ENCODE peak calls at places on chromosomes 6 and 20, in nine cellular contexts. T is SK-N-SH, G is fibroblast of lung, U is mesenchymal stem cell, F is endothelial cell of umbilical vein, W is PC-3, L is H1, Z is neural progenitor cell, P is IMR-90. S is an unnamed sample. For H3K27me3, the result is how much of the 10 kb centered on the place peaks cover.

GRCh38 chr20:35264755-35265154 is 13.2 kb downstream of the MMP24OS start:
- DNase-seq in T (no peak), G (peak), U (no peak), F (peak), W (peak), L (no peak), Z (no peak), P (peak), S (peak)

GRCh38 chr6:11043961-11044711 is at the start of gene ELOVL2:
- DNase-seq in T (peak), G (peak), U (peak), F (peak), W (peak), L (no peak), Z (peak), P (peak), S (peak)

GRCh38 chr6:128601060-128601459 is 80.7 kb upstream of the PTPRK start:
- DNase-seq in T (no peak), G (peak), U (peak), F (peak), W (peak), L (no peak), Z (no peak), P (peak), S (no peak)

GRCh38 chr20:57503035-57503658 is 21.8 kb downstream of the CTCFL start:
- DNase-seq in T (no peak), G (no peak), U (no peak), F (no peak), W (no peak), L (no peak), Z (no peak), P (no peak), S (no peak)

GRCh38 chr6:116016846-116017545 is 43.7 kb downstream of the FRK start:
- DNase-seq in T (no peak), G (no peak), U (no peak), F (peak), W (peak), L (no peak), Z (no peak), P (peak), S (no peak)

GRCh38 chr6:109458774-109459531 is 3.4 kb upstream of the MICAL1 start:
- DNase-seq in T (no peak), G (no peak), U (no peak), F (no peak), W (no peak), L (no peak), Z (peak), P (no peak), S (peak)

GRCh38 chr6:36963451-36964290 is 9.1 kb downstream of the PI16 start:
- DNase-seq in T (no peak), G (no peak), U (no peak), F (no peak), W (no peak), L (no peak), Z (no peak), P (no peak), S (no peak)

GRCh38 chr6:30006170-30007131 is 54.6 kb upstream of the POLR1H start:
- DNase-seq in T (peak), G (no peak), U (peak), F (no peak), W (no peak), L (no peak), Z (peak), P (peak), S (peak)

GRCh38 chr6:33641144-33641543 is 20.0 kb downstream of the ITPR3 start:
- DNase-seq in T (no peak), G (no peak), U (no peak), F (no peak), W (no peak), L (no peak), Z (peak), P (no peak), S (no peak)

GRCh38 chr6:46010771-46011170 is 4.9 kb downstream of the CLIC5 start:
- DNase-seq in T (no peak), G (no peak), U (no peak), F (no peak), W (no peak), L (no peak), Z (no peak), P (no peak), S (no peak)

GRCh38 chr20:17507032-17507431 is 24.1 kb downstream of the BFSP1 start:
- DNase-seq in T (no peak), G (no peak), U (no peak), F (no peak), W (no peak), L (no peak), Z (no peak), P (no peak), S (no peak)

GRCh38 chr6:108165714-108166663 is at the start of gene NR2E1:
- DNase-seq in T (peak), G (peak), U (no peak), F (no peak), W (no peak), L (no peak), Z (peak), P (peak), S (peak)

GRCh38 chr6:152529364-152529763 is 107.8 kb downstream of the SYNE1 start:
- DNase-seq in T (no peak), G (no peak), U (peak), F (no peak), W (no peak), L (no peak), Z (no peak), P (peak), S (no peak)

DNA sequence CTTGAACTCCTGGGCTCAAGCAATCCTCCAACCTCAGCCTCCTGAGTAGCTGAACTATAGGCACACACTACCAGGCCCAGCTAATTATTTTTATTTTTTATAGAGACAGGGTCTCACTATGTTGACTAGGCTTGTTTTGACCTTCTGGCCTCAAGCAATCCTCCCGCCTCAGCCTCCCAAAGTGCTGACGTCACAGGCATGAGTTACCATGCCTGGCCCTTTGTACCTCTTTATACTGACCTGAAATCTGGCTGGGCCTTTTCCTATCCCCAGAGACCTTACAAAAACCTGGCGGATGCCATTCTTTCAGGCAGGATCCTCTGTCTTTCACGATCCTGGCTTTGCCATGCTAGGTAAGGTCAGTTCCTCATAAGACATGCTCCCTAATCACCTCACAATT is 11.5 kb downstream of the WFDC3 start:
- DNase-seq in T (no peak), G (no peak), U (no peak), F (no peak), W (no peak), L (no peak), Z (no peak), P (no peak), S (no peak)
- H3K9ac ChIP-seq in T (peak), G (no peak), U (peak), F (no peak), W (peak), L (no peak), Z (no peak), P (peak), S (no peak)

GRCh38 chr20:3661060-3661820 is 2.0 kb downstream of the GFRA4 start:
- DNase-seq in T (peak), G (no peak), U (no peak), F (no peak), W (no peak), L (no peak), Z (no peak), P (no peak), S (peak)
- H3K27me3 ChIP-seq in T (under half), G (under half), U (under half), F (under half), W (under half), L (under half), Z (under half), P (half or more), S (under half)

DNA sequence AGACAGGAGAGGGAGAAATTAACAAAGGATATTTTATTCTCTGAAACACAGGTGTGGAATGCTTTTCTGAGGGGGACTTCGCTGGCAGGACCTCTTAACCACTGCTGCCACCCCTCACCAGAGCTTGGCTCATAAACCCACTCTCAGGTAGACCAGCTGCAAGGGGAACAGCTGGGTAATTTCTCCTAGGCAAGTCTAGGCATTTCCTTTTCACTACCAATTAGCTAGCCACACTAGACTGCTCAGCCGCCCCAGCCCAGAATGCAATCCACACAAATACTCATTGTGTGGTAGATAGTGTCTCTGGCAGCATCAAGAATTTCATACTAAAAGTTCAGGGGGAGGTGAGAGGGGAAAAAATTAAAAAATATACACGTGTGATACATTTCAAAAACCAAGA is 267.6 kb upstream of the ID4 start:
- DNase-seq in T (no peak), G (no peak), U (no peak), F (no peak), W (no peak), L (no peak), Z (no peak), P (no peak), S (no peak)
- H3K9ac ChIP-seq in T (no peak), G (no peak), U (no peak), F (no peak), W (no peak), L (no peak), Z (no peak), P (no peak), S (no peak)

GRCh38 chr20:45459606-45460005 is 9.9 kb upstream of the WFDC2 start:
- DNase-seq in T (peak), G (no peak), U (no peak), F (no peak), W (peak), L (no peak), Z (no peak), P (peak), S (no peak)
- H3K27me3 ChIP-seq in T (under half), G (under half), U (under half), F (under half), W (under half), L (under half), Z (under half), P (under half), S (under half)

GRCh38 chr6:13469688-13470087 is 17.7 kb downstream of the GFOD1 start:
- DNase-seq in T (no peak), G (no peak), U (no peak), F (no peak), W (no peak), L (no peak), Z (no peak), P (no peak), S (no peak)

GRCh38 chr6:13472976-13473645 is 14.3 kb downstream of the GFOD1 start:
- DNase-seq in T (no peak), G (no peak), U (no peak), F (no peak), W (no peak), L (no peak), Z (no peak), P (no peak), S (peak)

GRCh38 chr6:13472099-13472498 is 15.3 kb downstream of the GFOD1 start:
- DNase-seq in T (no peak), G (peak), U (no peak), F (no peak), W (no peak), L (no peak), Z (no peak), P (peak), S (no peak)

GRCh38 chr6:13470240-13471140 is 16.9 kb downstream of the GFOD1 start:
- DNase-seq in T (peak), G (no peak), U (no peak), F (no peak), W (no peak), L (no peak), Z (no peak), P (no peak), S (peak)

GRCh38 chr6:13471184-13471583 is 16.2 kb downstream of the GFOD1 start:
- DNase-seq in T (no peak), G (no peak), U (no peak), F (no peak), W (no peak), L (no peak), Z (no peak), P (no peak), S (no peak)
- H3K9ac ChIP-seq in T (no peak), G (no peak), U (no peak), F (no peak), W (no peak), L (no peak), Z (no peak), P (no peak), S (no peak)

GRCh38 chr6:27263886-27264285 is 16.4 kb downstream of the PRSS16 start:
- DNase-seq in T (no peak), G (no peak), U (no peak), F (no peak), W (no peak), L (no peak), Z (no peak), P (no peak), S (no peak)
- H3K27me3 ChIP-seq in T (half or more), G (under half), U (under half), F (under half), W (under half), L (under half), Z (half or more), P (under half), S (half or more)

GRCh38 chr6:106085687-106085983 is 501 bp upstream of the PRDM1 start:
- DNase-seq in T (no peak), G (no peak), U (no peak), F (peak), W (no peak), L (no peak), Z (no peak), P (no peak), S (no peak)
- H3K9ac ChIP-seq in T (peak), G (peak), U (peak), F (no peak), W (peak), L (no peak), Z (no peak), P (peak), S (peak)

GRCh38 chr20:50410343-50410742 is 99.8 kb upstream of the PTPN1 start:
- DNase-seq in T (no peak), G (no peak), U (no peak), F (no peak), W (no peak), L (no peak), Z (no peak), P (no peak), S (no peak)
- H3K27me3 ChIP-seq in T (under half), G (under half), U (under half), F (under half), W (under half), L (under half), Z (under half), P (under half), S (under half)

S was measured in endodermal cell.